ENCODE peak calls at places on chromosomes 4 and X, in eight cellular contexts. Z is HCT116, O is GM23338, U is HepG2, Q is K562, F is GM12878, B is SK-N-SH, A is Panc1. P is an unnamed sample.

GRCh38 chr4:140659935-140660710 is 91.4 kb upstream of the UCP1 start:
- DNase-seq in Z (no peak), O (no peak), U (no peak), Q (no peak), F (no peak), B (no peak), A (no peak), P (no peak)

GRCh38 chr4:60133414-60133813 is 1066.7 kb upstream of the ADGRL3 start:
- DNase-seq in Z (no peak), O (no peak), U (no peak), Q (no peak), F (no peak), B (no peak), A (no peak), P (no peak)

GRCh38 chr4:109432676-109433075 is 939 bp upstream of the SEC24B start:
- DNase-seq in Z (no peak), O (no peak), U (no peak), Q (no peak), F (no peak), B (no peak), A (no peak), P (no peak)

GRCh38 chrX:6053126-6053625 is 175.5 kb downstream of the NLGN4X start:
- DNase-seq in Z (no peak), O (no peak), U (no peak), Q (no peak), F (no peak), B (no peak), A (no peak), P (no peak)

GRCh38 chrX:23773601-23774175 is 9.3 kb upstream of the SAT1 start:
- DNase-seq in Z (no peak), O (no peak), U (no peak), Q (no peak), F (peak; percentile 36), B (no peak), A (no peak), P (no peak)

GRCh38 chr4:877502-877901 is 51.6 kb upstream of the CPLX1 start:
- DNase-seq in Z (no peak), O (no peak), U (no peak), Q (no peak), F (no peak), B (no peak), A (no peak), P (no peak)

GRCh38 chr4:183098080-183098722 is 856 bp upstream of the WWC2 start:
- DNase-seq in Z (no peak), O (peak; percentile 66), U (peak; percentile 47), Q (peak; percentile 62), F (no peak), B (peak; percentile 81), A (no peak), P (no peak)

GRCh38 chrX:38929966-38930421 is 128.7 kb downstream of the MID1IP1 start:
- DNase-seq in Z (no peak), O (no peak), U (no peak), Q (no peak), F (no peak), B (no peak), A (no peak), P (no peak)

GRCh38 chr4:107600456-107600855 is 119.6 kb downstream of the PAPSS1 start:
- DNase-seq in Z (no peak), O (peak; percentile 11), U (no peak), Q (no peak), F (no peak), B (no peak), A (no peak), P (no peak)

GRCh38 chrX:129773649-129774458 is 5.9 kb upstream of the SASH3 start:
- DNase-seq in Z (no peak), O (no peak), U (peak; percentile 80), Q (no peak), F (no peak), B (no peak), A (no peak), P (no peak)

GRCh38 chrX:108366644-108367406 is 71.4 kb downstream of the COL4A6 start:
- DNase-seq in Z (no peak), O (no peak), U (no peak), Q (no peak), F (no peak), B (no peak), A (no peak), P (no peak)

GRCh38 chr4:42397635-42398447 is 553 bp downstream of the SHISA3 start:
- DNase-seq in Z (no peak), O (peak; percentile 75), U (no peak), Q (no peak), F (no peak), B (peak; percentile 81), A (no peak), P (no peak)

GRCh38 chr4:28092610-28093009 is 1232.0 kb downstream of the STIM2 start:
- DNase-seq in Z (peak; percentile 22), O (no peak), U (no peak), Q (no peak), F (no peak), B (no peak), A (no peak), P (no peak)

GRCh38 chrX:102651968-102652744 is 873 bp downstream of the GPRASP1 start:
- DNase-seq in Z (no peak), O (peak; percentile 69), U (no peak), Q (no peak), F (no peak), B (peak; percentile 52), A (no peak), P (no peak)

GRCh38 chr4:7285244-7286122 is 93.1 kb downstream of the SORCS2 start:
- DNase-seq in Z (no peak), O (no peak), U (no peak), Q (peak; percentile 25), F (no peak), B (no peak), A (no peak), P (no peak)

GRCh38 chrX:20527041-20527440 is 260.3 kb upstream of the RPS6KA3 start:
- DNase-seq in Z (no peak), O (no peak), U (peak; percentile 40), Q (no peak), F (no peak), B (no peak), A (no peak), P (no peak)
- TF ChIP-seq CTCF in Z (no peak), O (no peak), U (no peak), Q (no peak), F (no peak), B (no peak), A (no peak), P (no peak)

DNA sequence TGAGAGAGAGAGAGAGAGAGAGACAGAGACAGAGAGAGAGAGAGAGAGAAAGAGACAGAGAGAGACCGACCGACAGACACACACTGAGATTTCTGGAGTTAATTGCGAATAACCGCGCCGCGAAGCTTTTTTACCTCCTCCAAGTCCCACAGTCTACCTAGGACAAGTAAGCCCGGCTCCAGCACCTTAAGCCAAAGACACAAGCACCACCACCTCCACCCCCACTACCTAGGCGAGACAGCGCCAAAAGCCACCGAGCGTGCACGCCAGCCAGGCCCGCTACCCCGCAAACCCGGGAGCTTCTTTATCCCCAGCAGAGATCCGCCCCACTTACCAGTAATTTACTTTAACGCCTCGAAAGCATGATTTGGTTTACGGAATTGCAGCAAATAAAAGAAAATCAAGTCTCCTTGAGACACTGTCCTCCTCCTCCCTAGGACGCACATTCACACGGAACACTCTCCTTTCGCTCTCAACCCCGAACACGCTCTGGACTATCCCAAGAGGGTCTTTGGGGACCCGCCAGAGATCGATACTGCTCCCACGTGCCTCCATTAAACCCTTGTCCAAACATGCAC is 649.6 kb upstream of the DIPK2B start:
- DNase-seq in Z (no peak), O (peak; percentile 21), U (no peak), Q (no peak), F (no peak), B (no peak), A (no peak), P (peak; percentile 10)
- TF ChIP-seq REST in Z (no peak), O (no peak), U (no peak), Q (no peak), F (no peak), B (no peak), A (no peak), P (no peak)

GRCh38 chr4:148055844-148056243 is 324.0 kb downstream of the ARHGAP10 start:
- DNase-seq in Z (no peak), O (no peak), U (no peak), Q (no peak), F (no peak), B (no peak), A (no peak), P (no peak)
- TF ChIP-seq POLR2AphosphoS5 in Z (no peak), O (no peak), U (no peak), Q (no peak), F (no peak), B (no peak), A (no peak), P (no peak)

GRCh38 chr4:16730522-16730921 is 167.9 kb downstream of the LDB2 start:
- DNase-seq in Z (no peak), O (no peak), U (no peak), Q (no peak), F (no peak), B (no peak), A (no peak), P (no peak)

GRCh38 chr4:16731776-16732380 is 166.6 kb downstream of the LDB2 start:
- DNase-seq in Z (no peak), O (peak; percentile 52), U (no peak), Q (no peak), F (no peak), B (no peak), A (no peak), P (no peak)

GRCh38 chr4:16733509-16733908 is 164.9 kb downstream of the LDB2 start:
- DNase-seq in Z (no peak), O (no peak), U (no peak), Q (no peak), F (no peak), B (no peak), A (no peak), P (no peak)

GRCh38 chr4:16729361-16729760 is 169.1 kb downstream of the LDB2 start:
- DNase-seq in Z (no peak), O (no peak), U (no peak), Q (no peak), F (no peak), B (no peak), A (no peak), P (no peak)

GRCh38 chr4:16732741-16733140 is 165.7 kb downstream of the LDB2 start:
- DNase-seq in Z (no peak), O (peak; percentile 24), U (no peak), Q (no peak), F (no peak), B (no peak), A (no peak), P (no peak)
- TF ChIP-seq CTCF in Z (no peak), O (no peak), U (no peak), Q (no peak), F (no peak), B (no peak), A (no peak), P (no peak)

GRCh38 chr4:4406455-4407298 is 19.8 kb downstream of the NSG1 start:
- DNase-seq in Z (no peak), O (no peak), U (no peak), Q (no peak), F (no peak), B (peak; percentile 90), A (no peak), P (no peak)
- TF ChIP-seq REST in Z (no peak), O (no peak), U (no peak), Q (no peak), F (no peak), B (no peak), A (no peak), P (no peak)

GRCh38 chr4:13348216-13348615 is 135.9 kb downstream of the RAB28 start:
- DNase-seq in Z (no peak), O (no peak), U (no peak), Q (no peak), F (no peak), B (no peak), A (no peak), P (no peak)
- TF ChIP-seq POLR2AphosphoS5 in Z (no peak), O (no peak), U (no peak), Q (no peak), F (no peak), B (no peak), A (no peak), P (no peak)

P was measured in HL-60.